ENCODE peak calls at places on chromosomes 1 and 21, in four cellular contexts. S is activated CD8-positive, alpha-beta T cell treated with anti-CD3 and anti-CD28 coated beads for 36 hours; D is CD4-positive, alpha-beta T cell; I is gastrocnemius medialis. C is an unnamed sample.

GRCh38 chr1:231885209-231885854 is 258.7 kb downstream of the DISC1 start:
- ATAC-seq in S (no peak), D (no peak), I (no peak), C (no peak)

GRCh38 chr21:43012596-43012995 is 38.2 kb downstream of the PKNOX1 start:
- ATAC-seq in S (no peak), D (no peak), I (no peak), C (peak)

GRCh38 chr1:26922201-26922729 is 722 bp downstream of the NUDC start:
- ATAC-seq in S (no peak), D (no peak), I (no peak), C (no peak)

GRCh38 chr1:228013322-228014234 is 6.8 kb downstream of the WNT3A start:
- ATAC-seq in S (no peak), D (no peak), I (peak), C (no peak)

GRCh38 chr1:17507916-17508315 is 31.6 kb upstream of the ARHGEF10L start:
- ATAC-seq in S (no peak), D (no peak), I (no peak), C (no peak)

GRCh38 chr1:17113973-17114372 is 5.3 kb downstream of the PADI2 start:
- ATAC-seq in S (no peak), D (no peak), I (peak), C (no peak)

GRCh38 chr21:31151156-31151555 is 112.9 kb upstream of the KRTAP19-8 start:
- ATAC-seq in S (no peak), D (no peak), I (no peak), C (no peak)

GRCh38 chr1:14487671-14488070 is 110.8 kb upstream of the KAZN start:
- ATAC-seq in S (no peak), D (no peak), I (no peak), C (no peak)

GRCh38 chr1:159889821-159890252 is 10.1 kb downstream of the CFAP45 start:
- ATAC-seq in S (peak), D (no peak), I (peak), C (peak)